ENCODE peak calls at places on chromosome X, in seven cellular contexts. C, G, E, J, Z, Q and M are unnamed samples.

GRCh38 chrX:65933085-65933589 is 106.7 kb downstream of the VSIG4 start:
- DNase-seq in C (no peak), G (no peak), E (no peak), J (peak; percentile 34), Z (no peak), Q (no peak), M (no peak)

GRCh38 chrX:3134316-3134715 is 93.0 kb downstream of the ARSF start:
- DNase-seq in C (no peak), G (no peak), E (no peak), J (no peak), Z (no peak), Q (no peak), M (no peak)

GRCh38 chrX:111507931-111508330 is 3.5 kb upstream of the SERTM2 start:
- DNase-seq in C (no peak), G (no peak), E (no peak), J (peak; percentile 41), Z (peak; percentile 24), Q (no peak), M (no peak)

GRCh38 chrX:15254852-15255251 is 15.0 kb downstream of the ASB9 start:
- DNase-seq in C (no peak), G (no peak), E (no peak), J (no peak), Z (no peak), Q (no peak), M (no peak)

GRCh38 chrX:46547857-46548256 is 2.6 kb upstream of the ZNF674 start:
- DNase-seq in C (no peak), G (no peak), E (peak; percentile 44), J (peak; percentile 52), Z (peak; percentile 72), Q (peak; percentile 68), M (no peak)

GRCh38 chrX:34918856-34919255 is 23.7 kb upstream of the FAM47B start:
- DNase-seq in C (peak; percentile 27), G (no peak), E (no peak), J (peak; percentile 39), Z (peak; percentile 84), Q (peak; percentile 67), M (peak; percentile 2)

GRCh38 chrX:56782791-56783449 is 53.9 kb downstream of the NBDY start:
- DNase-seq in C (no peak), G (peak; percentile 47), E (no peak), J (no peak), Z (no peak), Q (no peak), M (no peak)

GRCh38 chrX:132461886-132462285 is 27.0 kb downstream of the MBNL3 start:
- DNase-seq in C (no peak), G (no peak), E (no peak), J (no peak), Z (no peak), Q (no peak), M (no peak)

GRCh38 chrX:110713666-110714065 is 82.0 kb downstream of the CHRDL1 start:
- DNase-seq in C (no peak), G (no peak), E (no peak), J (no peak), Z (no peak), Q (no peak), M (no peak)

DNA sequence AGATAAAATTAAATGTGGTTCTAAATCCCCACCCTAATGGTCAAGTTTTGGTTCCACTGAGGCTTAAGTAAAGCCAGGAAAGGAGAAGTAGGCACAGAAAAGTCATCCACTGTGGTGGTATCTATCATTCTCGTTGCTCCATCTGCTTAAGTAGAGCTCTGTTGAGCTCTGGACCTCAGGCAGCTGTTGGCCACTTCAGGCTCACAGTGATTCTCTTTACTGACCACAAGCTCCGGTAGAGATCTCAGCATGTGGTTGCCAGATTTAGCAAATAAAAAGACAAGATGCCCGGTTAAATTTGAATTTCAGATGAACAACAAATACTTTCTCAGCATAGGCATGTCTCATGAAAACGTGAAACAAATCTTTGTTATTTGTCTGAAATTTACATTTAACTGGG is 132.3 kb upstream of the PTCHD1 start:
- DNase-seq in C (no peak), G (no peak), E (no peak), J (no peak), Z (no peak), Q (no peak), M (no peak)
- TF ChIP-seq CTCF in C (no peak), G (no peak), E (no peak), J (no peak), Z (no peak), Q (no peak), M (no peak)

DNA sequence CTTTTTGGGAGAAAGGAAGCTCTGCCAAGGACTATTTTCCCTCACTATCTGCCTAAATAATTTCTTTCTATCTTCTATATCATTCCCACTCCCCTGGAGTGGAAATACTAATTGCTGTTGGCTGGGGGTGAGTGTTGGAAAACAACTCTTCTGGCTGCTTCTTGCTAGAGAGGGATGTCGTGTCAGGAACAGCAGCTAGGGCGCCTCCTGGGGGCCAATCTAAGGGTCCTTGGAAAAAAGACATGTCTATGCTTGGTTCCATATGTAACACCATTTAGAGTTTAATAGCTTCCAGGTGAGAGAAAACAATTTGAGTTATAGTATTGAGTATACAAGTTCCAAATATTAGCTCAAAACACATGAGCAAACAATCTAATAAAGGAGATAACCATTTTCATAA is 111.3 kb downstream of the MAGEE1 start:
- DNase-seq in C (no peak), G (no peak), E (no peak), J (no peak), Z (no peak), Q (no peak), M (no peak)
- TF ChIP-seq CTCF in C (peak; percentile 20), G (no peak), E (no peak), J (no peak), Z (no peak), Q (no peak), M (no peak)

GRCh38 chrX:49753691-49754090 is 57.9 kb upstream of the PAGE1 start:
- DNase-seq in C (no peak), G (no peak), E (no peak), J (no peak), Z (no peak), Q (no peak), M (no peak)

GRCh38 chrX:49748211-49748956 is 52.6 kb upstream of the PAGE1 start:
- DNase-seq in C (no peak), G (no peak), E (no peak), J (no peak), Z (no peak), Q (no peak), M (no peak)

GRCh38 chrX:49756692-49757091 is 60.9 kb upstream of the PAGE1 start:
- DNase-seq in C (no peak), G (no peak), E (no peak), J (no peak), Z (no peak), Q (no peak), M (no peak)

GRCh38 chrX:49754238-49754857 is 58.6 kb upstream of the PAGE1 start:
- DNase-seq in C (peak; percentile 38), G (peak; percentile 42), E (no peak), J (peak; percentile 3), Z (peak; percentile 63), Q (peak; percentile 42), M (peak; percentile 32)
- TF ChIP-seq CTCF in C (peak; percentile 92), G (peak; percentile 38), E (peak; percentile 62), J (peak; percentile 79), Z (peak; percentile 83), Q (peak; percentile 74), M (peak; percentile 73)

GRCh38 chrX:40244980-40245379 is 147.2 kb upstream of the BCOR start:
- DNase-seq in C (peak; percentile 50), G (no peak), E (no peak), J (no peak), Z (peak; percentile 76), Q (peak; percentile 74), M (no peak)
- TF ChIP-seq CTCF in C (peak; percentile 43), G (no peak), E (no peak), J (no peak), Z (peak; percentile 14), Q (no peak), M (no peak)

GRCh38 chrX:41561045-41561444 is 113.9 kb downstream of the NYX start:
- DNase-seq in C (no peak), G (no peak), E (peak; percentile 32), J (peak; percentile 77), Z (peak; percentile 94), Q (peak; percentile 83), M (no peak)

GRCh38 chrX:41559662-41560061 is 112.5 kb downstream of the NYX start:
- DNase-seq in C (no peak), G (peak; percentile 40), E (peak; percentile 51), J (no peak), Z (peak; percentile 87), Q (peak; percentile 80), M (no peak)

GRCh38 chrX:41556958-41557357 is 109.8 kb downstream of the NYX start:
- DNase-seq in C (no peak), G (no peak), E (no peak), J (no peak), Z (no peak), Q (no peak), M (no peak)

GRCh38 chrX:41559235-41559634 is 112.1 kb downstream of the NYX start:
- DNase-seq in C (no peak), G (no peak), E (no peak), J (no peak), Z (no peak), Q (no peak), M (no peak)

DNA sequence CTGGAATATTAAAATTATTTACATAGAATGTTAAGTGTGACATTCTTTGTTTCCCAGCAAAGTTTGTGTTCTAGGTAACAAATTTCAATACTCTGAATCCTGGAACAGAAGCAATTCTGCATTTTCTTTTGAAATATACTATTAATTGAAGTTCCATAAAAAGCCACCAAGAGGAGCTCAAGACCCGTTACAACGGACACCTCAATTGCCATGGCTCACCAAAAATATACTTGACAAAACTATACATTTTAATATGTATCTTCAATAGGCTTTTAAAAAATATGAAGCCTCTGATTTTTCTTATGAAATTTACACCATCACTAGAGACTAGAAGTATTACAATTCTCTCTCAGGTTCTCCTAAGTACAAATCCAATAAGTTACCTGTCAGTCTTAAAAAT is 111.4 kb downstream of the NYX start:
- DNase-seq in C (no peak), G (no peak), E (no peak), J (no peak), Z (peak; percentile 59), Q (peak; percentile 45), M (no peak)
- TF ChIP-seq CTCF in C (peak; percentile 1), G (no peak), E (peak; percentile 34), J (peak; percentile 38), Z (peak; percentile 58), Q (peak; percentile 43), M (peak; percentile 50)